ENCODE peak calls at places on chromosome 15, in seven cellular contexts. G is H1, B is breast epithelium, J is Panc1, E is sigmoid colon, L is GM23338, D is HCT116. S is an unnamed sample.

GRCh38 chr15:42087460-42087859 is 6.9 kb downstream of the PLA2G4D start:
- DNase-seq in B (no peak), L (no peak), E (no peak), J (no peak), D (no peak), G (peak; percentile 40), S (no peak)

GRCh38 chr15:43988900-43989299 is 162.1 kb downstream of the WDR76 start:
- DNase-seq in J (no peak), B (no peak), E (no peak), L (no peak), G (no peak), D (no peak), S (no peak)

GRCh38 chr15:58951388-58952060 is 18.0 kb upstream of the SLTM start:
- DNase-seq in G (no peak), L (no peak), E (no peak), D (peak; percentile 24), B (no peak), J (no peak), S (no peak)

GRCh38 chr15:48089664-48090063 is 31.1 kb upstream of the SLC24A5 start:
- DNase-seq in L (no peak), B (no peak), D (no peak), J (no peak), G (no peak), E (no peak), S (no peak)

GRCh38 chr15:41928637-41929620 is 35.1 kb upstream of the SPTBN5 start:
- DNase-seq in B (no peak), D (no peak), E (no peak), L (no peak), G (no peak), J (no peak), S (no peak)

GRCh38 chr15:92882697-92883642 is 17.2 kb upstream of the CHD2 start:
- DNase-seq in L (no peak), E (no peak), D (no peak), G (no peak), B (no peak), J (no peak), S (no peak)

GRCh38 chr15:39878401-39878775 is 41.7 kb downstream of the GPR176 start:
- DNase-seq in L (no peak), G (no peak), E (no peak), J (no peak), B (no peak), D (no peak), S (no peak)

GRCh38 chr15:70132148-70132547 is 34.4 kb upstream of the TLE3 start:
- DNase-seq in J (no peak), G (no peak), B (no peak), D (no peak), L (no peak), E (peak; percentile 66), S (no peak)

GRCh38 chr15:56732135-56732880 is 1.0 kb downstream of the ZNF280D start:
- DNase-seq in D (no peak), B (no peak), J (no peak), L (peak; percentile 35), G (no peak), E (no peak), S (peak; percentile 12)

GRCh38 chr15:98865397-98866339 is 141.9 kb downstream of the PGPEP1L start:
- DNase-seq in B (peak; percentile 58), G (no peak), D (peak; percentile 38), L (peak; percentile 90), E (peak; percentile 88), J (no peak), S (peak; percentile 79)

GRCh38 chr15:31557899-31558298 is 231.3 kb downstream of the KLF13 start:
- DNase-seq in J (no peak), L (no peak), G (no peak), E (no peak), B (no peak), D (no peak), S (no peak)

GRCh38 chr15:81419304-81419943 is 45.4 kb upstream of the TMC3 start:
- DNase-seq in G (no peak), E (no peak), B (no peak), L (peak; percentile 83), D (no peak), J (no peak), S (no peak)

GRCh38 chr15:85976102-85976501 is 103.6 kb upstream of the AGBL1 start:
- DNase-seq in D (no peak), J (no peak), B (no peak), G (no peak), L (no peak), E (no peak), S (no peak)

GRCh38 chr15:48876057-48876456 is 1.9 kb upstream of the EID1 start:
- DNase-seq in D (no peak), L (no peak), G (no peak), J (no peak), E (no peak), B (no peak), S (no peak)

GRCh38 chr15:47386459-47386858 is 330.8 kb upstream of the SEMA6D start:
- DNase-seq in E (no peak), D (no peak), J (no peak), L (no peak), B (no peak), G (no peak), S (no peak)

GRCh38 chr15:52558196-52558595 is 10.6 kb downstream of the ARPP19 start:
- DNase-seq in G (no peak), L (no peak), D (no peak), E (no peak), J (no peak), B (no peak), S (no peak)

GRCh38 chr15:28252831-28253230 is 69.1 kb downstream of the HERC2 start:
- DNase-seq in D (no peak), B (no peak), J (no peak), G (no peak), E (no peak), L (no peak), S (no peak)

GRCh38 chr15:90062729-90063684 is 39.3 kb downstream of the IDH2 start:
- DNase-seq in E (no peak), G (no peak), D (no peak), L (no peak), B (peak; percentile 39), J (no peak), S (no peak)

GRCh38 chr15:90060797-90061196 is 41.5 kb downstream of the IDH2 start:
- DNase-seq in B (no peak), J (no peak), E (no peak), D (no peak), L (no peak), G (no peak), S (no peak)

GRCh38 chr15:90058308-90058707 is 44.0 kb downstream of the IDH2 start:
- DNase-seq in E (no peak), J (no peak), L (no peak), B (no peak), D (no peak), G (no peak), S (no peak)

GRCh38 chr15:90062023-90062728 is 40.1 kb downstream of the IDH2 start:
- DNase-seq in G (peak; percentile 78), E (no peak), J (no peak), D (no peak), L (peak; percentile 90), B (peak; percentile 67), S (peak; percentile 91)

DNA sequence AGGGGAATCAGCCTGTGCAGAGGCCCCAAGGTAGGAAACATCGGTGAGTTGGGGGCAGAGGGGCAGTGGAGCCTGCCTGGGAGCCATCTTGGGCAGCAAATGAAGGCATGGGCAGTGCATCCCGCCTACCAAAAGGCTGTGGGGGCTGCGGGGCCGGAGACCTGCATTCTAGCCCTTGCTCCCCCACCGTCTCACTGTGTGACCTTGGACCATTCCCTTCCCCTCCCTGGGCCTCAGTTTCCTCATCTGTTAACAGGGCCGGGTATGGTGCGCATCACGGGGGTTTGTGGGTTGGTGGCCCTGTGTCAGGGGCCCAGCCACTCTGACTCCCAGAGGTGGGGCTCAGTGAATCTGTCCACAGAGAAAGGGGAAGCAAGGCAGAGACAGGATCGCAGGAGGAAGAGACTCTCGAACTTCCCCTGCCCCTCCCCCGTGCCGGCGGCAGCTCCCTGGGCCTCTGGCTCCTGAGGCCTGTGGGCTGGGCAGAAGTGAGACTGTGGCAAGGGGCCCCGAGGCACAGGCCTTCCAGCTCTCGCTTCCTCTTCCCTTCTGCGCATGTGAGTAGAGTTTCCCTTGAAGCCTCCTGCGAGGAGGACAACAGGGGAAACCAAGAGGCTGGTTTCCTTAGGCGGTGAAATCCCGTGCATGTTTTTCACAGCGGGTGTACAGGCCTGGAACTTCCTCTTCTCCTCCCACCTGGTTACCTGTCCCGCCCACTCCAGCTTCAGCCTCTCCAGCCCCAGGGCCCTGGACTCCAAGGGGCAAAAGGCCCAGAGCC is 42.9 kb downstream of the IDH2 start:
- DNase-seq in J (no peak), G (peak; percentile 64), D (no peak), B (peak; percentile 59), E (peak; percentile 82), L (peak; percentile 66), S (peak; percentile 88)
- TF ChIP-seq POLR2AphosphoS5 in J (no peak), G (no peak), D (no peak), B (no peak), E (no peak), L (no peak), S (no peak)

GRCh38 chr15:71195242-71195641 is 80.0 kb downstream of the THSD4 start:
- DNase-seq in G (peak; percentile 46), D (peak; percentile 13), J (no peak), B (no peak), L (peak; percentile 70), E (no peak), S (no peak)
- TF ChIP-seq CTCF in G (peak; percentile 69), D (peak; percentile 62), J (peak; percentile 33), B (no peak), L (peak; percentile 64), E (no peak), S (no peak)

DNA sequence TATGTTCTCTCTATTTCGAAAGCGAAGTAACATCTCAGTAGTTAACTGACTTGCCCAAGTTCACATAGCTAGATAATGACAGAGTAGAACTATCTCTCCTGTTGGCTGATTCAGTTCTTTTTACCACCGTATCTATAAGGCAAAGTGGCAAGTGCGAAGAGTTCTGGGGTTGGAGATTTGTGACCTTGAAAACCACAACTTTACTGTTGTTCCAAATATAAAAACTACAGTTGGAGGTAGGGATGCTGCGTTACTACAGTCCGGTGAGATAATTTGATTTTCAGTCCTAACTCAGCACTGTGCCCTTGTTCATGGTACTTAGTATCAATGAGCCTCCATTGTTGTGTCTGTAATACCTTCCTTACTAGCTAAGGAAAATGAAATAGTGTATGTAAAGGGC is 71.2 kb upstream of the GOLGA8B start:
- DNase-seq in E (no peak), D (no peak), L (no peak), G (no peak), J (no peak), B (no peak), S (no peak)
- TF ChIP-seq POLR2AphosphoS5 in E (no peak), D (no peak), L (no peak), G (no peak), J (no peak), B (no peak), S (no peak)

GRCh38 chr15:73026496-73027054 is 25.7 kb upstream of the NEO1 start:
- DNase-seq in B (no peak), L (no peak), E (no peak), G (peak; percentile 40), J (no peak), D (no peak), S (no peak)

GRCh38 chr15:73029003-73029527 is 23.2 kb upstream of the NEO1 start:
- DNase-seq in E (no peak), D (no peak), J (no peak), B (no peak), G (peak; percentile 27), L (no peak), S (no peak)

GRCh38 chr15:73031648-73032047 is 20.6 kb upstream of the NEO1 start:
- DNase-seq in L (no peak), D (no peak), G (no peak), B (no peak), E (no peak), J (no peak), S (no peak)

GRCh38 chr15:73028030-73028429 is 24.2 kb upstream of the NEO1 start:
- DNase-seq in E (no peak), J (no peak), D (no peak), B (no peak), L (no peak), G (peak; percentile 20), S (no peak)

GRCh38 chr15:73030280-73030679 is 22.0 kb upstream of the NEO1 start:
- DNase-seq in D (no peak), E (no peak), G (no peak), L (no peak), B (no peak), J (no peak), S (no peak)
- TF ChIP-seq CTCF in D (no peak), E (no peak), G (no peak), L (no peak), B (no peak), J (no peak), S (no peak)

S was measured in transverse colon.